ENCODE peak calls at places on chromosomes 11 and 22, in four cellular contexts. H, G, T and M are unnamed samples.

GRCh38 chr11:43555811-43556210 is 124.7 kb upstream of the HSD17B12 start:
- DNase-seq in H (peak; percentile 37), G (no peak), T (no peak), M (no peak)

GRCh38 chr11:115134886-115135285 is 369.3 kb downstream of the CADM1 start:
- DNase-seq in H (no peak), G (no peak), T (no peak), M (no peak)

GRCh38 chr11:133004369-133004768 is 527.9 kb downstream of the OPCML start:
- DNase-seq in H (no peak), G (no peak), T (no peak), M (no peak)

GRCh38 chr11:112481431-112481830 is 220.8 kb upstream of the PLET1 start:
- DNase-seq in H (no peak), G (no peak), T (no peak), M (no peak)

GRCh38 chr11:2156416-2157182 is 4.4 kb downstream of the INS start:
- DNase-seq in H (peak; percentile 26), G (peak; percentile 79), T (peak; percentile 74), M (peak; percentile 88)

GRCh38 chr11:79069504-79069903 is 371.3 kb downstream of the TENM4 start:
- DNase-seq in H (no peak), G (no peak), T (no peak), M (no peak)

GRCh38 chr11:3866206-3866605 is 10.7 kb downstream of the STIM1 start:
- DNase-seq in H (no peak), G (no peak), T (no peak), M (no peak)

GRCh38 chr22:29337631-29338284 is 22.3 kb upstream of the RASL10A start:
- DNase-seq in H (no peak), G (no peak), T (no peak), M (no peak)

GRCh38 chr22:47356433-47357011 is 594.1 kb downstream of the TBC1D22A start:
- DNase-seq in H (no peak), G (no peak), T (no peak), M (no peak)

GRCh38 chr11:117528061-117528780 is 200.6 kb downstream of the CEP164 start:
- DNase-seq in H (no peak), G (no peak), T (no peak), M (no peak)

GRCh38 chr22:47019012-47019790 is 256.8 kb downstream of the TBC1D22A start:
- DNase-seq in H (no peak), G (no peak), T (no peak), M (no peak)

GRCh38 chr11:134433251-134433650 is 21.2 kb upstream of the B3GAT1 start:
- DNase-seq in H (no peak), G (no peak), T (no peak), M (no peak)

GRCh38 chr11:12979928-12980689 is 29.0 kb upstream of the RASSF10 start:
- DNase-seq in H (no peak), G (no peak), T (no peak), M (no peak)

GRCh38 chr11:64787526-64788320 is 9.4 kb upstream of the SF1 start:
- DNase-seq in H (peak; percentile 33), G (peak; percentile 60), T (peak; percentile 83), M (peak; percentile 82)

GRCh38 chr11:105693075-105693474 is 83.2 kb downstream of the GRIA4 start:
- DNase-seq in H (no peak), G (no peak), T (no peak), M (no peak)

GRCh38 chr22:33529424-33530113 is 390.7 kb downstream of the LARGE1 start:
- DNase-seq in H (peak; percentile 33), G (no peak), T (no peak), M (no peak)

GRCh38 chr11:27468209-27468608 is 4.4 kb downstream of the LGR4 start:
- DNase-seq in H (peak; percentile 53), G (no peak), T (no peak), M (no peak)

GRCh38 chr11:36469881-36470802 is 39.9 kb downstream of the TRAF6 start:
- DNase-seq in H (peak; percentile 74), G (no peak), T (no peak), M (no peak)

GRCh38 chr22:29393019-29393608 is 4.7 kb upstream of the AP1B1 start:
- DNase-seq in H (no peak), G (no peak), T (no peak), M (no peak)

GRCh38 chr11:76209956-76210885 is 3.9 kb upstream of the WNT11 start:
- DNase-seq in H (peak; percentile 74), G (peak; percentile 72), T (peak; percentile 53), M (no peak)

GRCh38 chr11:3803726-3804510 is 4.4 kb upstream of the PGAP2 start:
- DNase-seq in H (peak; percentile 75), G (no peak), T (no peak), M (no peak)

GRCh38 chr22:22745225-22746060 is 101.0 kb downstream of the GGTLC2 start:
- DNase-seq in H (peak; percentile 19), G (peak; percentile 57), T (no peak), M (peak; percentile 39)

GRCh38 chr11:68106165-68106940 is 14.8 kb downstream of the CHKA start:
- DNase-seq in H (no peak), G (no peak), T (no peak), M (no peak)

GRCh38 chr22:41925783-41926460 is 684 bp downstream of the TNFRSF13C start:
- DNase-seq in H (peak; percentile 34), G (peak; percentile 78), T (peak; percentile 82), M (peak; percentile 68)

GRCh38 chr11:119509969-119510401 is 87.0 kb upstream of the THY1 start:
- DNase-seq in H (peak; percentile 92), G (peak; percentile 70), T (no peak), M (peak; percentile 78)

GRCh38 chr11:72070486-72070885 is 9.9 kb downstream of the NUMA1 start:
- DNase-seq in H (no peak), G (no peak), T (no peak), M (no peak)

GRCh38 chr22:29265929-29266328 is 1.9 kb downstream of the RHBDD3 start:
- DNase-seq in H (no peak), G (no peak), T (no peak), M (no peak)

GRCh38 chr11:34748036-34748435 is 127.1 kb downstream of the EHF start:
- DNase-seq in H (no peak), G (no peak), T (no peak), M (no peak)

GRCh38 chr22:49764151-49764581 is 63.5 kb downstream of the BRD1 start:
- DNase-seq in H (no peak), G (peak; percentile 48), T (no peak), M (no peak)

GRCh38 chr11:1460994-1461805 is 25.4 kb downstream of the MOB2 start:
- DNase-seq in H (no peak), G (no peak), T (no peak), M (no peak)

GRCh38 chr22:46948411-46949144 is 186.1 kb downstream of the TBC1D22A start:
- DNase-seq in H (no peak), G (no peak), T (no peak), M (peak; percentile 3)

GRCh38 chr11:70825893-70826540 is 426.4 kb downstream of the SHANK2 start:
- DNase-seq in H (no peak), G (no peak), T (no peak), M (no peak)

GRCh38 chr11:21768388-21768787 is 424.5 kb upstream of the ANO5 start:
- DNase-seq in H (no peak), G (no peak), T (no peak), M (no peak)

GRCh38 chr11:19820100-19820499 is 107.5 kb downstream of the NAV2 start:
- DNase-seq in H (peak; percentile 29), G (no peak), T (no peak), M (no peak)
- TF ChIP-seq CTCF in H (no peak), G (no peak), T (no peak), M (no peak)

GRCh38 chr22:37508431-37508963 is 10.7 kb downstream of the CARD10 start:
- DNase-seq in H (no peak), G (no peak), T (no peak), M (no peak)
- TF ChIP-seq CTCF in H (no peak), G (peak; percentile 3), T (no peak), M (no peak)

DNA sequence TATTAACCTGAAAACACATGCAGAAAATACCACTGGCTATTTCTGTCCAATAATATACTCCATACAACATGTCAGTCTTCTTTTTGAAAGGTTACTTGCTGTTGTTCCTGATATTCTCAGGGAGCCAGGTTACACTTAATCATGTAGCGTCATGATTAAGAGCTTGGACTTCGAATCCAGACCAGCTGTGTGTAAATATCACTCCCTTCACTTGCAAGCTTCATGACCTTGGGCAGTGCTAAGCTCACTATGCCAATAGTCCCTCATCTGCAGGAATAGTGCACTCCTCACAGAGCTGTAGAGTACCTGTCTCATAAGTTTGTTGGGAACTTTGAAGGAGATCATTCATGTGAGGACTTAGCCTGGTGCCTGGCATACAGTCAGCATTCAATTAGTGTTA is 1.9 kb downstream of the HTR3B start:
- DNase-seq in H (no peak), G (no peak), T (no peak), M (no peak)
- TF ChIP-seq CTCF in H (no peak), G (no peak), T (no peak), M (no peak)

GRCh38 chr11:7538466-7539454 is 25.0 kb downstream of the PPFIBP2 start:
- DNase-seq in H (no peak), G (no peak), T (no peak), M (no peak)

GRCh38 chr11:7538023-7538422 is 24.2 kb downstream of the PPFIBP2 start:
- DNase-seq in H (no peak), G (no peak), T (no peak), M (no peak)

GRCh38 chr11:7534030-7534378 is 20.2 kb downstream of the PPFIBP2 start:
- DNase-seq in H (no peak), G (no peak), T (no peak), M (no peak)

GRCh38 chr11:7537260-7537659 is 23.5 kb downstream of the PPFIBP2 start:
- DNase-seq in H (no peak), G (no peak), T (no peak), M (no peak)

DNA sequence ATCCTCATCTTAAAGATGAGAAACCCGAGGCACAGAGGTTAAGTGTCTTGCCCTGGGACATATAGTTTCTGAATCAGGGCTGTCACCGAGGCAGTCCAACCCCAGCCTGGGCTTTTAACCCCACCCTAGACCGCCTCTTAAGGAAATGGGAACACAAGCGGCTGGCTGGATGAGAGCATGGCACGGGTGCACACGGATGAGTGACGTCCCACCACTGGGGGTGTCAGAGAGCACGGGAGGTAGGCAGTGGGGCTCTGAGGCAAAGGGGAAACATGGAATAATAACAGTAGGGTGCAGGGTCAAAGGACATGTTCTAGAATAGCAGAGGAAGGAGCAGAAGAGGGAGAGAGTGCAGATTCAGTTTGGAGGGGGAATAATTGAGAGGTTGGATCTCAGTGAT is 22.3 kb downstream of the PPFIBP2 start:
- DNase-seq in H (no peak), G (peak; percentile 14), T (no peak), M (no peak)
- TF ChIP-seq CTCF in H (no peak), G (peak; percentile 35), T (no peak), M (peak; percentile 20)

DNA sequence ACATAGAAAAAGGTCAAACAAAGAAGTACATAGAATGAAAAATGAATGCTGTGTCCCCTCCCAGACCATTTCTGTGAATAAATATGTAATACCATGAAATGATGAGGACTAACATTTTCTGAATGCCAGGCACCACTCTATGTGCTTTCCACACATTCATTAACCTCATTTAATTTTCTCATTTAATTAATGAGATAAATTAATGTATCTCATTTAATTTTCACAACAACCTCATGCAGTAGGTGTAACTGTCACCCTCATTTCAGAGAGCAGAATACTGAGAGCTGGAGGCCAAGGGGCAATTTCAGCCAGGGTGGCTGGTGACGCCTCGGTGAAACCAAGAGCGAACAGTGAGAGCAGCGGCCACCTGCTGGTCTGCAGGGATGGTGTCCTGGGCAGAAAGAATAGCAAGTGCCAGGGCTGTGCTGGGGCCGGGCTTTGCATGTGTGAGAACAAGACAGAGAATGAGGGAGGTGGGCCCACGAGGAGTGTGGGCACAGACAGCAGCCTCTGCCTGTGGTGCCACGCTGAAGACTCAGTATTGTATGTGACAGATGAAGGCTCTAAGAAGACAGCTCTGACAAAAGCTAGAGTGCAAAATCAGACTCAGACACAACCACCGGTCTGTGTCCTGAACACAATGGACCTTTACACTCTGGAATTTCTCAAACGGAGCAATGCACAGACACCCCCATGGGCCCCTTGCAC is 1.8 kb upstream of the SERPIND1 start:
- DNase-seq in H (no peak), G (no peak), T (no peak), M (no peak)
- TF ChIP-seq CTCF in H (no peak), G (peak; percentile 35), T (no peak), M (no peak)